ENCODE peak calls at places on chromosomes 11 and 22, in seven cellular contexts. One of them, this sample, is unnamed.

GRCh38 chr22:44734801-44735517 is 17.4 kb upstream of the ARHGAP8 start:
- DNase-seq in HepG2: no peak
- DNase-seq in endothelial cell of umbilical vein: no peak
- DNase-seq in K562: no peak
- DNase-seq in GM12878: no peak
- DNase-seq in HCT116: no peak
- DNase-seq in H1: no peak
- DNase-seq in this sample: no peak

GRCh38 chr11:44818110-44818509 is 91.3 kb downstream of the TSPAN18 start:
- DNase-seq in GM12878: no peak
- DNase-seq in H1: no peak
- DNase-seq in endothelial cell of umbilical vein: peak
- DNase-seq in HepG2: no peak
- DNase-seq in HCT116: no peak
- DNase-seq in K562: no peak
- DNase-seq in this sample: no peak

GRCh38 chr11:128422576-128423370 is 164.6 kb downstream of the ETS1 start:
- DNase-seq in K562: no peak
- DNase-seq in endothelial cell of umbilical vein: no peak
- DNase-seq in HepG2: no peak
- DNase-seq in HCT116: no peak
- DNase-seq in H1: no peak
- DNase-seq in GM12878: no peak
- DNase-seq in this sample: no peak

GRCh38 chr22:35742342-35743100 is 24.8 kb downstream of the APOL5 start:
- DNase-seq in H1: no peak
- DNase-seq in HepG2: no peak
- DNase-seq in GM12878: no peak
- DNase-seq in endothelial cell of umbilical vein: peak
- DNase-seq in K562: peak
- DNase-seq in HCT116: peak
- DNase-seq in this sample: no peak

GRCh38 chr11:64131657-64132387 is 34.1 kb downstream of the MACROD1 start:
- DNase-seq in K562: no peak
- DNase-seq in HepG2: peak
- DNase-seq in GM12878: no peak
- DNase-seq in endothelial cell of umbilical vein: no peak
- DNase-seq in HCT116: no peak
- DNase-seq in H1: no peak
- DNase-seq in this sample: no peak

GRCh38 chr11:27331984-27332383 is 31.0 kb downstream of the CCDC34 start:
- DNase-seq in HepG2: peak
- DNase-seq in endothelial cell of umbilical vein: no peak
- DNase-seq in K562: no peak
- DNase-seq in H1: no peak
- DNase-seq in GM12878: no peak
- DNase-seq in HCT116: no peak
- DNase-seq in this sample: no peak

GRCh38 chr11:8810331-8811301 is 100.4 kb upstream of the AKIP1 start:
- DNase-seq in K562: peak
- DNase-seq in HCT116: no peak
- DNase-seq in H1: no peak
- DNase-seq in endothelial cell of umbilical vein: peak
- DNase-seq in HepG2: peak
- DNase-seq in GM12878: no peak
- DNase-seq in this sample: no peak

GRCh38 chr22:27245056-27245455 is 556.5 kb downstream of the MN1 start:
- DNase-seq in HCT116: no peak
- DNase-seq in GM12878: no peak
- DNase-seq in H1: no peak
- DNase-seq in HepG2: no peak
- DNase-seq in K562: no peak
- DNase-seq in endothelial cell of umbilical vein: no peak
- DNase-seq in this sample: no peak

GRCh38 chr22:20211997-20212753 is 55.9 kb downstream of the RTN4R start:
- DNase-seq in endothelial cell of umbilical vein: no peak
- DNase-seq in K562: peak
- DNase-seq in H1: no peak
- DNase-seq in HCT116: peak
- DNase-seq in HepG2: no peak
- DNase-seq in GM12878: no peak
- DNase-seq in this sample: no peak

GRCh38 chr22:38766076-38766777 is 10.4 kb upstream of the SUN2 start:
- DNase-seq in GM12878: no peak
- DNase-seq in HCT116: peak
- DNase-seq in endothelial cell of umbilical vein: peak
- DNase-seq in K562: peak
- DNase-seq in HepG2: peak
- DNase-seq in H1: peak
- DNase-seq in this sample: no peak

GRCh38 chr11:57210731-57211335 is 26.2 kb downstream of the APLNR start:
- DNase-seq in K562: no peak
- DNase-seq in GM12878: no peak
- DNase-seq in HepG2: no peak
- DNase-seq in H1: no peak
- DNase-seq in endothelial cell of umbilical vein: peak
- DNase-seq in HCT116: no peak
- DNase-seq in this sample: no peak

GRCh38 chr11:119222308-119222707 is 16.2 kb downstream of the CBL start:
- DNase-seq in K562: no peak
- DNase-seq in H1: no peak
- DNase-seq in endothelial cell of umbilical vein: peak
- DNase-seq in GM12878: no peak
- DNase-seq in HepG2: no peak
- DNase-seq in HCT116: no peak
- DNase-seq in this sample: no peak

GRCh38 chr11:1259076-1259461 is 36.2 kb downstream of the MUC5B start:
- DNase-seq in endothelial cell of umbilical vein: no peak
- DNase-seq in HCT116: no peak
- DNase-seq in H1: no peak
- DNase-seq in K562: no peak
- DNase-seq in HepG2: no peak
- DNase-seq in GM12878: no peak
- DNase-seq in this sample: no peak

GRCh38 chr11:62145261-62145871 is 21.6 kb downstream of the INCENP start:
- DNase-seq in H1: no peak
- DNase-seq in GM12878: no peak
- DNase-seq in HepG2: no peak
- DNase-seq in endothelial cell of umbilical vein: no peak
- DNase-seq in HCT116: no peak
- DNase-seq in K562: no peak
- DNase-seq in this sample: no peak

GRCh38 chr11:94027210-94027609 is 6.1 kb downstream of the HEPHL1 start:
- DNase-seq in K562: no peak
- DNase-seq in H1: no peak
- DNase-seq in GM12878: no peak
- DNase-seq in HepG2: no peak
- DNase-seq in endothelial cell of umbilical vein: no peak
- DNase-seq in HCT116: no peak
- DNase-seq in this sample: no peak

GRCh38 chr11:444397-445144 is 2.8 kb upstream of the ANO9 start:
- DNase-seq in GM12878: no peak
- DNase-seq in HepG2: no peak
- DNase-seq in endothelial cell of umbilical vein: no peak
- DNase-seq in K562: peak
- DNase-seq in HCT116: no peak
- DNase-seq in H1: no peak
- DNase-seq in this sample: no peak

GRCh38 chr22:29314074-29314473 is 1.4 kb downstream of the RASL10A start:
- DNase-seq in GM12878: no peak
- DNase-seq in HCT116: no peak
- DNase-seq in endothelial cell of umbilical vein: no peak
- DNase-seq in HepG2: no peak
- DNase-seq in K562: no peak
- DNase-seq in H1: no peak
- DNase-seq in this sample: no peak

GRCh38 chr11:28704801-28705200 is 596.6 kb downstream of the METTL15 start:
- DNase-seq in K562: no peak
- DNase-seq in H1: no peak
- DNase-seq in HepG2: no peak
- DNase-seq in GM12878: no peak
- DNase-seq in HCT116: no peak
- DNase-seq in endothelial cell of umbilical vein: peak
- DNase-seq in this sample: no peak

GRCh38 chr11:83002047-83002446 is 69.7 kb downstream of the RAB30 start:
- DNase-seq in GM12878: no peak
- DNase-seq in HCT116: no peak
- DNase-seq in H1: no peak
- DNase-seq in HepG2: no peak
- DNase-seq in endothelial cell of umbilical vein: no peak
- DNase-seq in K562: no peak
- DNase-seq in this sample: no peak

GRCh38 chr22:46449974-46450745 is 87.3 kb downstream of the CELSR1 start:
- DNase-seq in HCT116: no peak
- DNase-seq in endothelial cell of umbilical vein: no peak
- DNase-seq in K562: no peak
- DNase-seq in HepG2: no peak
- DNase-seq in H1: no peak
- DNase-seq in GM12878: no peak
- DNase-seq in this sample: no peak

GRCh38 chr11:73135346-73136284 is 6.5 kb downstream of the FCHSD2 start:
- DNase-seq in endothelial cell of umbilical vein: peak
- DNase-seq in K562: no peak
- DNase-seq in GM12878: no peak
- DNase-seq in H1: no peak
- DNase-seq in HepG2: no peak
- DNase-seq in HCT116: no peak
- DNase-seq in this sample: no peak

GRCh38 chr11:125692887-125693286 is 12.2 kb upstream of the ACRV1 start:
- DNase-seq in HepG2: no peak
- DNase-seq in endothelial cell of umbilical vein: no peak
- DNase-seq in K562: no peak
- DNase-seq in GM12878: no peak
- DNase-seq in HCT116: no peak
- DNase-seq in H1: no peak
- DNase-seq in this sample: no peak

GRCh38 chr11:57460756-57461749 is 725 bp downstream of the RTN4RL2 start:
- DNase-seq in H1: no peak
- DNase-seq in GM12878: no peak
- DNase-seq in HCT116: no peak
- DNase-seq in K562: peak
- DNase-seq in endothelial cell of umbilical vein: no peak
- DNase-seq in HepG2: no peak
- DNase-seq in this sample: no peak

GRCh38 chr11:128235958-128236357 is 351.4 kb downstream of the ETS1 start:
- DNase-seq in endothelial cell of umbilical vein: peak
- DNase-seq in GM12878: no peak
- DNase-seq in HCT116: no peak
- DNase-seq in HepG2: no peak
- DNase-seq in K562: no peak
- DNase-seq in H1: no peak
- DNase-seq in this sample: no peak

GRCh38 chr11:12455938-12456337 is 78.6 kb downstream of the PARVA start:
- DNase-seq in endothelial cell of umbilical vein: no peak
- DNase-seq in H1: no peak
- DNase-seq in HepG2: no peak
- DNase-seq in GM12878: no peak
- DNase-seq in K562: no peak
- DNase-seq in HCT116: no peak
- DNase-seq in this sample: no peak

GRCh38 chr22:47161631-47162030 is 399.2 kb downstream of the TBC1D22A start:
- DNase-seq in endothelial cell of umbilical vein: no peak
- DNase-seq in K562: no peak
- DNase-seq in HCT116: no peak
- DNase-seq in H1: no peak
- DNase-seq in GM12878: no peak
- DNase-seq in HepG2: no peak
- DNase-seq in this sample: no peak

DNA sequence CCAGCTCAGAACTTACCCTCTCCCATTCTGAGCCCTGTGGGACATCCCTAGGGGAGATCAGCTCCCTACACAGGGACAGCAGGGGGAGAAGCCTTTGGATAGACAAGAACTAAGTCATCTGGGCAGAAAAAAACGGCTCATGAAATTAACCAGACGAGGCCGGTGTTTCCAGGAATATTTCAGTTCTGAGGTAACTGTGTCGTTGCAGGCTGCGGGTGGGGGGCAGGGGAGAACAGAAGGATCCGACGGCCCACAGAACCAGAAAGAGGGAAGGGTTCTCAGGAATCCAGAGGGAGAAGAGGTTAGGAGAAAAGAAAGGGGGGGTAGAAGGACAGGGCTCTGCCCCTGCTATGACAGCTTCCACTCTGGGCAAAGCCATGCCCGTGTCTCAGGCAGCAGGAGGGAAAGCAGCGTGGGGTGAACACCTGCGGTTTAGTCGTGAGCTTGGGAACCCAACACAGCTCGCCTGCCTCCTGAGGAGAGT is 3.6 kb downstream of the CLCF1 start:
- DNase-seq in K562: no peak
- DNase-seq in GM12878: no peak
- DNase-seq in HCT116: no peak
- DNase-seq in endothelial cell of umbilical vein: no peak
- DNase-seq in HepG2: no peak
- DNase-seq in H1: no peak
- DNase-seq in this sample: no peak
- TF ChIP-seq EZH2 in K562: no peak
- TF ChIP-seq EZH2 in GM12878: no peak
- TF ChIP-seq EZH2 in HCT116: no peak
- TF ChIP-seq EZH2 in endothelial cell of umbilical vein: no peak
- TF ChIP-seq EZH2 in HepG2: no peak
- TF ChIP-seq EZH2 in H1: no peak
- TF ChIP-seq EZH2 in this sample: no peak

GRCh38 chr11:3710485-3711259 is 39.5 kb upstream of the CHRNA10 start:
- DNase-seq in K562: no peak
- DNase-seq in HepG2: no peak
- DNase-seq in H1: no peak
- DNase-seq in endothelial cell of umbilical vein: no peak
- DNase-seq in HCT116: no peak
- DNase-seq in GM12878: no peak
- DNase-seq in this sample: no peak
- H3K9ac ChIP-seq in K562: no peak
- H3K9ac ChIP-seq in HepG2: no peak
- H3K9ac ChIP-seq in H1: no peak
- H3K9ac ChIP-seq in endothelial cell of umbilical vein: no peak
- H3K9ac ChIP-seq in HCT116: no peak
- H3K9ac ChIP-seq in GM12878: no peak
- H3K9ac ChIP-seq in this sample: no peak

GRCh38 chr11:69523453-69523852 is 42.0 kb downstream of the LINC01488 start:
- DNase-seq in GM12878: no peak
- DNase-seq in K562: no peak
- DNase-seq in HepG2: no peak
- DNase-seq in endothelial cell of umbilical vein: no peak
- DNase-seq in HCT116: no peak
- DNase-seq in H1: no peak
- DNase-seq in this sample: no peak
- TF ChIP-seq POLR2AphosphoS5 in GM12878: no peak
- TF ChIP-seq POLR2AphosphoS5 in K562: no peak
- TF ChIP-seq POLR2AphosphoS5 in HepG2: no peak
- TF ChIP-seq POLR2AphosphoS5 in endothelial cell of umbilical vein: no peak
- TF ChIP-seq POLR2AphosphoS5 in HCT116: no peak
- TF ChIP-seq POLR2AphosphoS5 in H1: no peak
- TF ChIP-seq POLR2AphosphoS5 in this sample: no peak

GRCh38 chr22:25281675-25282345 is 62.4 kb downstream of the CRYBB2 start:
- DNase-seq in HCT116: no peak
- DNase-seq in GM12878: no peak
- DNase-seq in H1: no peak
- DNase-seq in endothelial cell of umbilical vein: no peak
- DNase-seq in HepG2: no peak
- DNase-seq in K562: no peak
- DNase-seq in this sample: no peak

GRCh38 chr22:25282671-25283561 is 63.5 kb downstream of the CRYBB2 start:
- DNase-seq in HCT116: no peak
- DNase-seq in GM12878: no peak
- DNase-seq in K562: no peak
- DNase-seq in H1: no peak
- DNase-seq in endothelial cell of umbilical vein: no peak
- DNase-seq in HepG2: no peak
- DNase-seq in this sample: no peak

GRCh38 chr22:25282346-25282670 is 62.9 kb downstream of the CRYBB2 start:
- DNase-seq in HepG2: no peak
- DNase-seq in K562: no peak
- DNase-seq in HCT116: no peak
- DNase-seq in GM12878: no peak
- DNase-seq in endothelial cell of umbilical vein: no peak
- DNase-seq in H1: no peak
- DNase-seq in this sample: no peak
- TF ChIP-seq EZH2 in HepG2: no peak
- TF ChIP-seq EZH2 in K562: no peak
- TF ChIP-seq EZH2 in HCT116: no peak
- TF ChIP-seq EZH2 in GM12878: no peak
- TF ChIP-seq EZH2 in endothelial cell of umbilical vein: peak
- TF ChIP-seq EZH2 in H1: no peak
- TF ChIP-seq EZH2 in this sample: no peak

This sample was measured in SK-N-MC.